ENCODE peak calls at places on chromosomes 11 and 22, in nine cellular contexts. N is fibroblast of lung, G is PC-9, E is MM.1S, A is neural progenitor cell, H is GM23338, V is HepG2, T is OCI-LY7, S is GM23248. J is an unnamed sample.

GRCh38 chr22:21451545-21452520 is 15.4 kb upstream of the TMEM191C start:
- DNase-seq in E (no peak), S (no peak), T (no peak), G (no peak), V (no peak), H (no peak), N (no peak), A (peak; percentile 1), J (no peak)

GRCh38 chr11:92797874-92798273 is 171.6 kb upstream of the MTNR1B start:
- DNase-seq in T (no peak), G (no peak), S (no peak), A (no peak), V (no peak), N (no peak), H (no peak), E (no peak), J (no peak)

GRCh38 chr11:118673361-118674093 is 5.9 kb downstream of the TREH start:
- DNase-seq in E (no peak), H (no peak), T (no peak), G (no peak), V (peak; percentile 97), A (no peak), N (no peak), S (no peak), J (no peak)

GRCh38 chr11:94563176-94563847 is 3.9 kb upstream of the PIWIL4 start:
- DNase-seq in T (no peak), H (peak; percentile 39), V (no peak), N (peak; percentile 55), A (no peak), S (peak; percentile 90), G (no peak), E (no peak), J (peak; percentile 66)

GRCh38 chr11:201936-202335 is 5.3 kb downstream of the BET1L start:
- DNase-seq in G (no peak), V (no peak), E (no peak), N (no peak), A (no peak), S (no peak), H (peak; percentile 30), T (no peak), J (no peak)

GRCh38 chr11:70105369-70105754 is 27.2 kb downstream of the ANO1 start:
- DNase-seq in T (no peak), E (no peak), H (no peak), G (no peak), A (no peak), S (no peak), N (no peak), V (no peak), J (no peak)

GRCh38 chr11:58786693-58787092 is 55.0 kb upstream of the GLYAT start:
- DNase-seq in S (peak; percentile 45), H (no peak), V (no peak), G (no peak), N (no peak), E (no peak), A (no peak), T (no peak), J (no peak)

GRCh38 chr11:93000511-93001476 is 31.3 kb downstream of the MTNR1B start:
- DNase-seq in G (peak; percentile 33), A (no peak), V (peak; percentile 10), N (peak; percentile 89), S (peak; percentile 82), E (no peak), H (no peak), T (no peak), J (peak; percentile 82)

GRCh38 chr11:92152245-92152644 is 72.4 kb upstream of the FAT3 start:
- DNase-seq in G (no peak), S (peak; percentile 36), E (no peak), N (no peak), H (peak; percentile 78), V (peak; percentile 12), T (no peak), A (no peak), J (no peak)

GRCh38 chr11:61694971-61695706 is 14.9 kb downstream of the DAGLA start:
- DNase-seq in S (no peak), V (peak; percentile 44), H (peak; percentile 75), A (peak; percentile 55), T (no peak), E (no peak), G (peak; percentile 81), N (no peak), J (no peak)

GRCh38 chr11:67024410-67024809 is 1.5 kb downstream of the SYT12 start:
- DNase-seq in N (no peak), H (no peak), E (peak; percentile 66), G (no peak), T (peak; percentile 59), A (no peak), S (no peak), V (no peak), J (no peak)

GRCh38 chr11:10443152-10443551 is 11.9 kb upstream of the AMPD3 start:
- DNase-seq in E (no peak), V (no peak), H (no peak), G (no peak), S (peak; percentile 51), A (no peak), N (no peak), T (no peak), J (no peak)

GRCh38 chr11:66151273-66151672 is 81.2 kb downstream of the PACS1 start:
- DNase-seq in E (no peak), A (no peak), T (no peak), H (no peak), V (no peak), N (no peak), G (no peak), S (no peak), J (no peak)

GRCh38 chr11:38315151-38315550 is 1717.1 kb upstream of the RAG2 start:
- DNase-seq in V (no peak), E (no peak), S (no peak), T (no peak), A (no peak), H (no peak), N (no peak), G (peak; percentile 24), J (peak; percentile 8)

GRCh38 chr11:116960916-116961315 is 123.5 kb upstream of the APOA1 start:
- DNase-seq in N (peak; percentile 72), A (peak; percentile 5), T (peak; percentile 14), H (peak; percentile 6), S (peak; percentile 73), E (no peak), G (peak; percentile 33), V (no peak), J (peak; percentile 82)
- H3K79me2 ChIP-seq in N (peaks cover 2% of the 10 kb centered on the region), A (peaks cover 53% of the 10 kb centered on the region), T (peaks cover 74% of the 10 kb centered on the region), H (peaks cover 40% of the 10 kb centered on the region), S (peaks cover 42% of the 10 kb centered on the region), E (peaks cover 84% of the 10 kb centered on the region), G (peaks cover 15% of the 10 kb centered on the region), V (peaks cover 13% of the 10 kb centered on the region), J (peaks cover 4% of the 10 kb centered on the region)

GRCh38 chr22:49867303-49868250 is 13.9 kb downstream of the ZBED4 start:
- DNase-seq in E (no peak), G (no peak), N (no peak), V (peak; percentile 66), H (no peak), A (no peak), T (no peak), S (no peak), J (no peak)

GRCh38 chr22:49865156-49865555 is 11.5 kb downstream of the ZBED4 start:
- DNase-seq in E (no peak), H (no peak), G (no peak), V (no peak), T (no peak), A (no peak), N (no peak), S (no peak), J (no peak)

GRCh38 chr22:49863936-49864335 is 10.3 kb downstream of the ZBED4 start:
- DNase-seq in V (no peak), T (no peak), G (no peak), A (no peak), H (no peak), S (no peak), E (no peak), N (no peak), J (no peak)

GRCh38 chr22:49866646-49867045 is 13.0 kb downstream of the ZBED4 start:
- DNase-seq in G (no peak), E (no peak), N (no peak), H (no peak), A (no peak), S (no peak), T (no peak), V (no peak), J (no peak)

GRCh38 chr22:49866134-49866533 is 12.5 kb downstream of the ZBED4 start:
- DNase-seq in A (no peak), H (no peak), G (no peak), E (no peak), T (no peak), N (no peak), V (no peak), S (no peak), J (no peak)
- H3K79me2 ChIP-seq in A (peaks cover 99% of the 10 kb centered on the region), H (peaks cover 98% of the 10 kb centered on the region), G (peaks cover 98% of the 10 kb centered on the region), E (peaks cover 99% of the 10 kb centered on the region), T (peaks cover 93% of the 10 kb centered on the region), N (peaks cover 78% of the 10 kb centered on the region), V (peaks cover 84% of the 10 kb centered on the region), S (peaks cover 100% of the 10 kb centered on the region), J (peaks cover 100% of the 10 kb centered on the region)

GRCh38 chr11:110971110-110971509 is 258.9 kb upstream of the ARHGAP20 start:
- DNase-seq in N (peak; percentile 34), H (no peak), E (no peak), G (peak; percentile 2), A (no peak), T (no peak), S (peak; percentile 76), V (no peak), J (peak; percentile 98)

GRCh38 chr11:110962907-110963306 is 250.7 kb upstream of the ARHGAP20 start:
- DNase-seq in T (no peak), S (no peak), E (no peak), H (no peak), N (peak; percentile 68), A (no peak), V (no peak), G (no peak), J (peak; percentile 4)

GRCh38 chr11:110960167-110960566 is 247.9 kb upstream of the ARHGAP20 start:
- DNase-seq in G (no peak), V (peak; percentile 4), S (no peak), H (no peak), A (no peak), N (no peak), E (no peak), T (no peak), J (no peak)

GRCh38 chr11:110968348-110969062 is 256.3 kb upstream of the ARHGAP20 start:
- DNase-seq in V (no peak), S (peak; percentile 73), E (no peak), H (no peak), A (no peak), G (no peak), T (no peak), N (no peak), J (peak; percentile 28)

DNA sequence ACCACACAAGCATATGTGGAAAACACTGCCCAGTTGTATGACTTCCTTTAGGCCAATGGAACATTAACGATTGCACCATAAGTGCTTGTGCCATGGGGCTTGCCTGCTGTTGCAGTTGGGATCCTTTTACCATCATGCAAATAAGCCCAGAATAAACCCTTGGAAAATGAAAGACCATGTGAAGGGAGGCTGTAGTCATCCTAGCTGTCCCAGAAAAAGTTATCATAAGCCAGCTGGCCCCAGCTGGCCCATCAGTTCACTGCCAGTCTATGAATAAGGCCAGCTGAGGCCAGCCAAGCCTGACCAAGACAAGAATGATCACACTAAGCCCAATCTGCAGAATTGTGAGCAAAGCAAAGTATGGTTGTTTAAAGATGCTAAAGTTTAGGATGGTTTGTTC is 253.9 kb upstream of the ARHGAP20 start:
- DNase-seq in T (no peak), A (no peak), H (no peak), G (no peak), E (no peak), V (no peak), S (no peak), N (peak; percentile 53), J (no peak)
- H3K79me2 ChIP-seq in T (no peaks in the 10 kb centered on the region), A (no peaks in the 10 kb centered on the region), H (no peaks in the 10 kb centered on the region), G (no peaks in the 10 kb centered on the region), E (no peaks in the 10 kb centered on the region), V (no peaks in the 10 kb centered on the region), S (no peaks in the 10 kb centered on the region), N (no peaks in the 10 kb centered on the region), J (no peaks in the 10 kb centered on the region)

GRCh38 chr22:36367479-36367878 is 20.3 kb downstream of the MYH9 start:
- DNase-seq in N (no peak), E (no peak), S (no peak), H (no peak), V (no peak), G (no peak), A (no peak), T (no peak), J (no peak)
- H3K79me2 ChIP-seq in N (peaks cover 100% of the 10 kb centered on the region), E (peaks cover 100% of the 10 kb centered on the region), S (peaks cover 100% of the 10 kb centered on the region), H (peaks cover 95% of the 10 kb centered on the region), V (peaks cover 97% of the 10 kb centered on the region), G (peaks cover 100% of the 10 kb centered on the region), A (peaks cover 98% of the 10 kb centered on the region), T (peaks cover 99% of the 10 kb centered on the region), J (peaks cover 100% of the 10 kb centered on the region)

J was measured in astrocyte.